ENCODE peak calls at places on chromosomes 13 and 19, in five cellular contexts. F is CD8-positive, alpha-beta T cell; Q is mucosa of descending colon; W is CD4-positive, alpha-beta T cell; E is left lung. L is an unnamed sample.
A peak's percentile ranks its signal among the peaks of the same experiment; 100 is the strongest.

GRCh38 chr19:996051-996838 is 4.0 kb upstream of the GRIN3B start:
- DNase-seq in F (peak; percentile 64), W (peak; percentile 92), E (no peak), Q (peak; percentile 72), L (no peak)

GRCh38 chr13:110911880-110912279 is 3.0 kb downstream of the ANKRD10 start:
- DNase-seq in F (no peak), W (no peak), E (no peak), Q (no peak), L (no peak)

GRCh38 chr13:32468502-32469147 is 40.7 kb upstream of the N4BP2L1 start:
- DNase-seq in Q (no peak), W (no peak), E (no peak), F (no peak), L (no peak)

GRCh38 chr13:34738251-34739170 is 203.6 kb upstream of the NBEA start:
- DNase-seq in W (no peak), F (no peak), E (no peak), Q (no peak), L (no peak)

GRCh38 chr13:112102243-112102642 is 35.3 kb downstream of the SOX1 start:
- DNase-seq in Q (peak; percentile 19), F (no peak), E (no peak), W (no peak), L (no peak)

GRCh38 chr19:15583346-15583745 is 31.7 kb upstream of the CYP4F8 start:
- DNase-seq in E (no peak), F (no peak), W (no peak), Q (no peak), L (no peak)

GRCh38 chr19:38024991-38025716 is 118.1 kb downstream of the SIPA1L3 start:
- DNase-seq in F (no peak), W (no peak), Q (no peak), E (no peak), L (no peak)

GRCh38 chr19:42850981-42851717 is 28.4 kb downstream of the PSG1 start:
- DNase-seq in E (no peak), F (no peak), W (no peak), Q (no peak), L (no peak)

GRCh38 chr19:33691736-33692135 is 70.0 kb downstream of the CHST8 start:
- DNase-seq in W (no peak), Q (no peak), E (peak; percentile 37), F (no peak), L (no peak)

GRCh38 chr19:44280916-44281315 is 21.2 kb downstream of the ZNF233 start:
- DNase-seq in E (no peak), F (no peak), Q (no peak), W (no peak), L (no peak)

GRCh38 chr19:44284968-44285367 is 19.9 kb downstream of the ZNF235 start:
- DNase-seq in F (no peak), Q (no peak), E (no peak), W (no peak), L (no peak)

GRCh38 chr19:44278181-44278690 is 18.6 kb downstream of the ZNF233 start:
- DNase-seq in Q (no peak), F (no peak), E (no peak), W (no peak), L (no peak)

GRCh38 chr19:44277331-44277730 is 17.6 kb downstream of the ZNF233 start:
- DNase-seq in E (no peak), F (no peak), Q (no peak), W (no peak), L (no peak)

DNA sequence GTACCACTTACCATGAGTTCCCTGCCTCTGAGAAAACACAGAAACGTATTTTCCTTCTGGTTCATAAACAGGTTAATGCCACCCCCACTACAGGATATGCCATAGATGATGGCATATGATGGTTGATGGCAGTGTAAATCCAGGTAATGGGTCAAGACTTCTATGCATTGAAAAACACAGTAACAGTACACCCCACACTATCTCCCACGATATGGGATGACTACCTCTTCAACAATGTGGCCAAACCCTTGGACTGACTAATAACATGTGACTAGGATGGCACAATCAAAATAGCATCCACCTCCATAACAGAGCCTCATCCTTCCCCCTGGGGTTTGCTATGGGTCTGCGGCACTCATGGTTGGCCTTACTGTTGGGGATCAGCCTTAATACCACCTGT is 22.0 kb downstream of the ZNF235 start:
- DNase-seq in F (no peak), W (no peak), E (no peak), Q (no peak), L (no peak)
- H3K9me3 ChIP-seq in F (peaks cover 29% of the 10 kb centered on the region), W (peaks cover 93% of the 10 kb centered on the region), E (no peaks in the 10 kb centered on the region), Q (peaks cover 93% of the 10 kb centered on the region), L (no peaks in the 10 kb centered on the region)

DNA sequence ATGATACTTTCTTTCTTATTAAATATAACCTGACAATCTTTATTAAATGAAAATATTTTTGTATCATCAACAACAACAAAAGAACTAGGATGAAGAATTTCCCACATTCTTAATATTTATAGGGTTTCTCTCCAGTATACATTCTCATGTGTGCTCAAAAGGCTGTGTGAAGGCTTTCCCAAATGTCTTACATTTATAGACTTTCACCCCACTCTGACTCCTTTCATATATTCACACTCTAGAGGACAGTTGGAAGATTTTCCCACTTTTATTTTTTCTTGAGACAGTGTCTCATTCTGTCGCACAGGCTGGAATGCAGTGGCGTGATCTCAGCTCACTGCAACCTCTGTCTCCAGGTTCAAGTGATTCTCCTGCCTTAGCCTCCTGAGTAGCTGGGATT is 22.4 kb downstream of the ZNF14 start:
- DNase-seq in W (no peak), Q (no peak), F (no peak), E (no peak), L (no peak)
- H3K9me3 ChIP-seq in W (peaks cover 99% of the 10 kb centered on the region), Q (peaks cover 99% of the 10 kb centered on the region), F (peaks cover 81% of the 10 kb centered on the region), E (peaks cover 15% of the 10 kb centered on the region), L (peaks cover 27% of the 10 kb centered on the region)

GRCh38 chr19:58209577-58209976 is 19.1 kb upstream of the ZNF544 start:
- DNase-seq in E (no peak), Q (no peak), W (no peak), F (no peak), L (no peak)
- H3K9me3 ChIP-seq in E (peaks cover 21% of the 10 kb centered on the region), Q (peaks cover 100% of the 10 kb centered on the region), W (peaks cover 100% of the 10 kb centered on the region), F (peaks cover 94% of the 10 kb centered on the region), L (no peaks in the 10 kb centered on the region)

DNA sequence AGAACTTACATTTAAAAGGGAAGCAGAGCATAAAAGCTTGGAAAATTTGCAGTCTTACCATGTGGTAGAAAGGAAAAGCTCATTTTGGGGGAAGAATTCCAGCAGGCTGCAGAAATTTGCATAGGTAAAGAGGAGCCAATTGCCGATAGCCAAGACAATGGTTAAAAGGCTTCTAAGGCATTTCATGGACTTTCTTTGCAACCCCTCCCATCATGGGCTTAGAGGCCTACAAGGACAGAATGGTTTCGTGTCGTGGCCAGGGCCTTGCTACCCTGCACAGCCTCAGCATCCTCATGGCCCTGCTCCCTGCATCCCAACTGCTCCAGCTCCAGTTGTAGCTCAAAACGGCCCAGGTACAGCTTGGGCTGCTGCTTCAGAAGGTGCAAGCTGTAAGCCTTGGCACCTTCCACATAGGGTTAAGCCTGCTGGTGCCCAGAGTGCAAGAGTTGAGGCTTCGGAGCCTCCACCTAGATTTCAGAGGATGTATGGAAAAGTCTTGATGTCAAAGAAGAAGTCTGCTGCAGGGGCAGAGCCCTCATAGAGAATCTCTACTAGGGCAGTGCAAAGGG is 420.3 kb downstream of the PCDH17 start:
- DNase-seq in W (no peak), E (no peak), Q (no peak), F (no peak), L (no peak)
- H3K9me3 ChIP-seq in W (no peaks in the 10 kb centered on the region), E (no peaks in the 10 kb centered on the region), Q (peaks cover 21% of the 10 kb centered on the region), F (no peaks in the 10 kb centered on the region), L (no peaks in the 10 kb centered on the region)

GRCh38 chr13:79992111-79992510 is 348.8 kb downstream of the SPRY2 start:
- DNase-seq in Q (no peak), E (no peak), F (no peak), W (no peak), L (no peak)
- H3K9me3 ChIP-seq in Q (no peaks in the 10 kb centered on the region), E (no peaks in the 10 kb centered on the region), F (no peaks in the 10 kb centered on the region), W (no peaks in the 10 kb centered on the region), L (no peaks in the 10 kb centered on the region)

DNA sequence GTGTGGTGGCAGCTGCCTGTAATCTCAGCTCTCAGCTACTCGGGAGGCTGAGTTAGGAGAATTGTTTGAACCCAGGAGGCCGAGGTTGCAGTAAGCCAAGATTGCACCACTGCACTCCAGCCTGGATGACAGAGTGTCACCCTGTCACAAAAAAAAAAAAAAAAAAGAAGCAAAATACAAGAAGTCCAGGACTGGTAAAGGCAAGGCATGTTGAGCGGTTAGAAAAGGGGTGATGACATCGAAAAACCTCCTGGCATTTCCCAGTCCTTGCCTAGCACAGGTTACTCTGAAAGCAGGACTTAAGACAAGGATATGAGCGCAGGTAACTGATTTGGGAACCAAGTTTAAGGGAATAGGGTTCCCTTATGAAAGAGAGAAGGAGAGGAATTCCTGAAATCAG is 2.5 kb upstream of the LILRB4 start:
- DNase-seq in F (no peak), Q (no peak), W (no peak), E (no peak), L (no peak)
- H3K9me3 ChIP-seq in F (no peaks in the 10 kb centered on the region), Q (no peaks in the 10 kb centered on the region), W (no peaks in the 10 kb centered on the region), E (no peaks in the 10 kb centered on the region), L (no peaks in the 10 kb centered on the region)

GRCh38 chr19:7710616-7711015 is 8.7 kb upstream of the FCER2 start:
- DNase-seq in W (no peak), E (no peak), F (no peak), Q (no peak), L (no peak)

GRCh38 chr19:7718668-7719067 is 13.2 kb downstream of the CLEC4G start:
- DNase-seq in E (no peak), F (peak; percentile 33), Q (no peak), W (no peak), L (no peak)

GRCh38 chr19:7720351-7720750 is 11.6 kb downstream of the CLEC4G start:
- DNase-seq in E (no peak), F (no peak), Q (no peak), W (no peak), L (no peak)

GRCh38 chr19:7716762-7717161 is 14.8 kb upstream of the FCER2 start:
- DNase-seq in E (no peak), Q (no peak), F (no peak), W (no peak), L (no peak)

DNA sequence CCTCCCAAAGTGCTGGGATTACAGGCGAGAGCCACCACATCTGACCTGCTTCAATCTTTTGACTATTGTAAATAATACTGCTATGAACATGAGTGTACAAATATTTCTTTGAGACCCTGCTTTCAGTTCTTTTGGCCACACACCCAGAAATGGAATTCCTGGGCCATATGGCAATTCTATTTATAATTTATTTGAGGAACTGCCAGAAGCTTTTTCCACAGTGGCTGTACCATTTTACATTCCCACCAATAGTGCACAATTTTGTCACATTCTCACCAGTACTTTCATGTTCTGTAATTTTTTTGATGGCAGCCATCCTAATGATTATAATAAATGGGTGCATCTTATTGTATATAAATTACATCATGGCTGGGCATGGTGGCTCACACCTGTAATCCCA is 13.7 kb upstream of the FCER2 start:
- DNase-seq in Q (no peak), E (no peak), F (no peak), W (no peak), L (no peak)
- H3K9me3 ChIP-seq in Q (peaks cover 2% of the 10 kb centered on the region), E (no peaks in the 10 kb centered on the region), F (no peaks in the 10 kb centered on the region), W (no peaks in the 10 kb centered on the region), L (no peaks in the 10 kb centered on the region)

GRCh38 chr19:12629215-12629614 is 18.5 kb downstream of the ZNF791 start:
- DNase-seq in E (no peak), F (no peak), W (no peak), Q (no peak), L (no peak)
- H3K9me3 ChIP-seq in E (no peaks in the 10 kb centered on the region), F (peaks cover 16% of the 10 kb centered on the region), W (peaks cover 23% of the 10 kb centered on the region), Q (peaks cover 25% of the 10 kb centered on the region), L (no peaks in the 10 kb centered on the region)

GRCh38 chr13:113397606-113398425 is 33.9 kb upstream of the GRTP1 start:
- DNase-seq in F (no peak), Q (no peak), W (no peak), E (peak; percentile 67), L (no peak)
- H3K9me3 ChIP-seq in F (no peaks in the 10 kb centered on the region), Q (no peaks in the 10 kb centered on the region), W (no peaks in the 10 kb centered on the region), E (no peaks in the 10 kb centered on the region), L (no peaks in the 10 kb centered on the region)

L was measured in pancreas.